ENCODE peak calls at places on chromosomes 2 and 18, in five cellular contexts. A, J, G, Z and E are unnamed samples.

GRCh38 chr2:1854747-1855146 is 110.4 kb upstream of the PXDN start:
- DNase-seq in J (peak), G (peak), A (no peak), Z (peak), E (no peak)

GRCh38 chr2:127451981-127452380 is 33.8 kb downstream of the PROC start:
- DNase-seq in J (no peak), A (no peak), Z (no peak), G (no peak), E (no peak)

GRCh38 chr2:152505495-152505906 is 170.5 kb downstream of the FMNL2 start:
- DNase-seq in Z (no peak), A (no peak), J (no peak), G (no peak), E (peak)

GRCh38 chr2:216017365-216017764 is 4.0 kb upstream of the MREG start:
- DNase-seq in J (no peak), A (no peak), Z (no peak), G (peak), E (peak)

GRCh38 chr2:120673571-120674061 is 62.1 kb upstream of the GLI2 start:
- DNase-seq in Z (no peak), A (no peak), G (no peak), J (no peak), E (no peak)

GRCh38 chr2:234676859-234677450 is 180.1 kb upstream of the ARL4C start:
- DNase-seq in J (no peak), Z (no peak), A (no peak), G (no peak), E (no peak)

GRCh38 chr2:84152471-84152870 is 306.6 kb downstream of the SUCLG1 start:
- DNase-seq in Z (no peak), A (no peak), G (no peak), J (no peak), E (peak)

GRCh38 chr2:61179701-61180639 is 18.0 kb downstream of the C2orf74 start:
- DNase-seq in G (peak), Z (no peak), A (no peak), J (peak), E (no peak)

GRCh38 chr2:240567872-240568677 is at the start of gene RNPEPL1:
- DNase-seq in G (peak), J (no peak), Z (no peak), A (peak), E (no peak)

GRCh38 chr18:65081786-65082185 is 669.0 kb upstream of the CDH7 start:
- DNase-seq in J (no peak), G (no peak), A (no peak), Z (no peak), E (no peak)